ENCODE peak calls at places on chromosomes 6 and 20, in seven cellular contexts. O, R, M, P, A, N and U are unnamed samples.

GRCh38 chr6:12291083-12291784 is 1.1 kb downstream of the EDN1 start:
- DNase-seq in A (peak), O (no peak), P (no peak), M (no peak), N (no peak), R (no peak), U (no peak)

GRCh38 chr20:62832212-62832922 is 15.5 kb downstream of the COL9A3 start:
- DNase-seq in A (no peak), R (peak), P (no peak), M (no peak), N (no peak), O (no peak), U (peak)

GRCh38 chr6:113684382-113684901 is 172.7 kb upstream of the MARCKS start:
- DNase-seq in A (peak), O (no peak), N (no peak), M (no peak), R (no peak), P (no peak), U (peak)

GRCh38 chr6:167493961-167494697 is 169.2 kb downstream of the TTLL2 start:
- DNase-seq in R (no peak), P (no peak), M (no peak), O (no peak), N (no peak), A (no peak), U (no peak)

GRCh38 chr6:6918216-6918983 is 189.4 kb upstream of the RREB1 start:
- DNase-seq in O (no peak), R (peak), M (no peak), A (peak), N (no peak), P (no peak), U (no peak)

GRCh38 chr6:119633461-119633860 is 283.9 kb upstream of the MAN1A1 start:
- DNase-seq in O (no peak), R (no peak), N (no peak), M (no peak), P (no peak), A (no peak), U (no peak)

GRCh38 chr6:51855310-51856082 is 231.9 kb downstream of the PKHD1 start:
- DNase-seq in R (no peak), P (peak), M (peak), N (no peak), A (peak), O (no peak), U (peak)

GRCh38 chr6:84035484-84035883 is 1.9 kb downstream of the MRAP2 start:
- DNase-seq in P (no peak), O (no peak), N (no peak), R (no peak), M (no peak), A (no peak), U (no peak)

GRCh38 chr6:136244061-136244616 is 6.0 kb downstream of the MTFR2 start:
- DNase-seq in O (no peak), P (no peak), R (no peak), M (no peak), A (no peak), N (no peak), U (no peak)

GRCh38 chr6:44630125-44631028 is 242.9 kb downstream of the CDC5L start:
- DNase-seq in P (peak), O (no peak), R (peak), M (peak), A (peak), N (no peak), U (peak)